ENCODE peak calls at places on chromosomes 7 and 10, in ten cellular contexts. One of them, this sample, is unnamed.

GRCh38 chr7:115838829-115839228 is 191.7 kb downstream of the TFEC start:
- DNase-seq in activated effector memory CD4-positive, alpha-beta T cell treated with Interleukin-2 at 50 U/mL for 16 hours: no peak
- DNase-seq in astrocyte of the spinal cord: peak
- DNase-seq in GM23338: no peak
- DNase-seq in SK-N-DZ: no peak
- DNase-seq in ELR: no peak
- DNase-seq in RCC 7860: no peak
- DNase-seq in GM04503: no peak
- DNase-seq in globus pallidus: no peak
- DNase-seq in COR-L47: no peak
- DNase-seq in this sample: no peak

GRCh38 chr10:62926407-62926806 is 110.2 kb upstream of the EGR2 start:
- DNase-seq in activated effector memory CD4-positive, alpha-beta T cell treated with Interleukin-2 at 50 U/mL for 16 hours: no peak
- DNase-seq in astrocyte of the spinal cord: no peak
- DNase-seq in GM23338: no peak
- DNase-seq in SK-N-DZ: no peak
- DNase-seq in ELR: no peak
- DNase-seq in RCC 7860: no peak
- DNase-seq in GM04503: no peak
- DNase-seq in globus pallidus: no peak
- DNase-seq in COR-L47: no peak
- DNase-seq in this sample: no peak

GRCh38 chr10:99532687-99533495 is at the start of gene NKX2-3:
- DNase-seq in activated effector memory CD4-positive, alpha-beta T cell treated with Interleukin-2 at 50 U/mL for 16 hours: no peak
- DNase-seq in astrocyte of the spinal cord: no peak
- DNase-seq in GM23338: peak
- DNase-seq in SK-N-DZ: peak
- DNase-seq in ELR: peak
- DNase-seq in RCC 7860: no peak
- DNase-seq in GM04503: no peak
- DNase-seq in globus pallidus: no peak
- DNase-seq in COR-L47: no peak
- DNase-seq in this sample: no peak

GRCh38 chr10:98252451-98252850 is 15.5 kb downstream of the LOXL4 start:
- DNase-seq in activated effector memory CD4-positive, alpha-beta T cell treated with Interleukin-2 at 50 U/mL for 16 hours: no peak
- DNase-seq in astrocyte of the spinal cord: no peak
- DNase-seq in GM23338: no peak
- DNase-seq in SK-N-DZ: no peak
- DNase-seq in ELR: no peak
- DNase-seq in RCC 7860: no peak
- DNase-seq in GM04503: no peak
- DNase-seq in globus pallidus: no peak
- DNase-seq in COR-L47: no peak
- DNase-seq in this sample: no peak

GRCh38 chr7:55074008-55074499 is 55.2 kb downstream of the EGFR start:
- DNase-seq in activated effector memory CD4-positive, alpha-beta T cell treated with Interleukin-2 at 50 U/mL for 16 hours: peak
- DNase-seq in astrocyte of the spinal cord: peak
- DNase-seq in GM23338: peak
- DNase-seq in SK-N-DZ: no peak
- DNase-seq in ELR: peak
- DNase-seq in RCC 7860: peak
- DNase-seq in GM04503: no peak
- DNase-seq in globus pallidus: no peak
- DNase-seq in COR-L47: peak
- DNase-seq in this sample: peak

GRCh38 chr7:139828880-139829653 is at the start of gene TBXAS1:
- DNase-seq in activated effector memory CD4-positive, alpha-beta T cell treated with Interleukin-2 at 50 U/mL for 16 hours: peak
- DNase-seq in astrocyte of the spinal cord: no peak
- DNase-seq in GM23338: no peak
- DNase-seq in SK-N-DZ: no peak
- DNase-seq in ELR: peak
- DNase-seq in RCC 7860: peak
- DNase-seq in GM04503: no peak
- DNase-seq in globus pallidus: peak
- DNase-seq in COR-L47: no peak
- DNase-seq in this sample: peak

GRCh38 chr10:12042409-12042796 is 206 bp downstream of the UPF2 start:
- DNase-seq in activated effector memory CD4-positive, alpha-beta T cell treated with Interleukin-2 at 50 U/mL for 16 hours: no peak
- DNase-seq in astrocyte of the spinal cord: no peak
- DNase-seq in GM23338: peak
- DNase-seq in SK-N-DZ: no peak
- DNase-seq in ELR: peak
- DNase-seq in RCC 7860: no peak
- DNase-seq in GM04503: no peak
- DNase-seq in globus pallidus: no peak
- DNase-seq in COR-L47: no peak
- DNase-seq in this sample: no peak

GRCh38 chr7:123410273-123410928 is 124.0 kb downstream of the IQUB start:
- DNase-seq in activated effector memory CD4-positive, alpha-beta T cell treated with Interleukin-2 at 50 U/mL for 16 hours: no peak
- DNase-seq in astrocyte of the spinal cord: peak
- DNase-seq in GM23338: no peak
- DNase-seq in SK-N-DZ: no peak
- DNase-seq in ELR: no peak
- DNase-seq in RCC 7860: peak
- DNase-seq in GM04503: no peak
- DNase-seq in globus pallidus: peak
- DNase-seq in COR-L47: no peak
- DNase-seq in this sample: peak

GRCh38 chr10:102678842-102679289 is 34.6 kb downstream of the TRIM8 start:
- DNase-seq in activated effector memory CD4-positive, alpha-beta T cell treated with Interleukin-2 at 50 U/mL for 16 hours: no peak
- DNase-seq in astrocyte of the spinal cord: peak
- DNase-seq in GM23338: peak
- DNase-seq in SK-N-DZ: peak
- DNase-seq in ELR: peak
- DNase-seq in RCC 7860: peak
- DNase-seq in GM04503: no peak
- DNase-seq in globus pallidus: peak
- DNase-seq in COR-L47: peak
- DNase-seq in this sample: no peak

GRCh38 chr7:127997226-127997922 is 33.9 kb downstream of the LRRC4 start:
- DNase-seq in activated effector memory CD4-positive, alpha-beta T cell treated with Interleukin-2 at 50 U/mL for 16 hours: no peak
- DNase-seq in astrocyte of the spinal cord: no peak
- DNase-seq in GM23338: peak
- DNase-seq in SK-N-DZ: no peak
- DNase-seq in ELR: no peak
- DNase-seq in RCC 7860: no peak
- DNase-seq in GM04503: no peak
- DNase-seq in globus pallidus: no peak
- DNase-seq in COR-L47: no peak
- DNase-seq in this sample: no peak

GRCh38 chr7:1210979-1211608 is 21.6 kb upstream of the UNCX start:
- DNase-seq in activated effector memory CD4-positive, alpha-beta T cell treated with Interleukin-2 at 50 U/mL for 16 hours: no peak
- DNase-seq in astrocyte of the spinal cord: no peak
- DNase-seq in GM23338: no peak
- DNase-seq in SK-N-DZ: no peak
- DNase-seq in ELR: no peak
- DNase-seq in RCC 7860: no peak
- DNase-seq in GM04503: no peak
- DNase-seq in globus pallidus: no peak
- DNase-seq in COR-L47: no peak
- DNase-seq in this sample: no peak

GRCh38 chr7:135558337-135558767 is 635 bp downstream of the NUP205 start:
- DNase-seq in activated effector memory CD4-positive, alpha-beta T cell treated with Interleukin-2 at 50 U/mL for 16 hours: peak
- DNase-seq in astrocyte of the spinal cord: peak
- DNase-seq in GM23338: peak
- DNase-seq in SK-N-DZ: peak
- DNase-seq in ELR: peak
- DNase-seq in RCC 7860: peak
- DNase-seq in GM04503: no peak
- DNase-seq in globus pallidus: peak
- DNase-seq in COR-L47: peak
- DNase-seq in this sample: no peak

GRCh38 chr10:29377333-29377961 is 88.6 kb downstream of the LYZL1 start:
- DNase-seq in activated effector memory CD4-positive, alpha-beta T cell treated with Interleukin-2 at 50 U/mL for 16 hours: no peak
- DNase-seq in astrocyte of the spinal cord: peak
- DNase-seq in GM23338: peak
- DNase-seq in SK-N-DZ: no peak
- DNase-seq in ELR: peak
- DNase-seq in RCC 7860: peak
- DNase-seq in GM04503: no peak
- DNase-seq in globus pallidus: no peak
- DNase-seq in COR-L47: no peak
- DNase-seq in this sample: no peak

GRCh38 chr7:93043393-93043985 is 74.3 kb downstream of the SAMD9 start:
- DNase-seq in activated effector memory CD4-positive, alpha-beta T cell treated with Interleukin-2 at 50 U/mL for 16 hours: no peak
- DNase-seq in astrocyte of the spinal cord: peak
- DNase-seq in GM23338: peak
- DNase-seq in SK-N-DZ: no peak
- DNase-seq in ELR: peak
- DNase-seq in RCC 7860: no peak
- DNase-seq in GM04503: peak
- DNase-seq in globus pallidus: no peak
- DNase-seq in COR-L47: no peak
- DNase-seq in this sample: peak

GRCh38 chr7:110142939-110143526 is 947.9 kb upstream of the LRRN3 start:
- DNase-seq in activated effector memory CD4-positive, alpha-beta T cell treated with Interleukin-2 at 50 U/mL for 16 hours: no peak
- DNase-seq in astrocyte of the spinal cord: no peak
- DNase-seq in GM23338: no peak
- DNase-seq in SK-N-DZ: peak
- DNase-seq in ELR: no peak
- DNase-seq in RCC 7860: no peak
- DNase-seq in GM04503: no peak
- DNase-seq in globus pallidus: no peak
- DNase-seq in COR-L47: no peak
- DNase-seq in this sample: no peak

GRCh38 chr7:98027342-98028033 is 37.5 kb upstream of the OCM2 start:
- DNase-seq in activated effector memory CD4-positive, alpha-beta T cell treated with Interleukin-2 at 50 U/mL for 16 hours: no peak
- DNase-seq in astrocyte of the spinal cord: no peak
- DNase-seq in GM23338: no peak
- DNase-seq in SK-N-DZ: no peak
- DNase-seq in ELR: no peak
- DNase-seq in RCC 7860: no peak
- DNase-seq in GM04503: no peak
- DNase-seq in globus pallidus: no peak
- DNase-seq in COR-L47: no peak
- DNase-seq in this sample: no peak

GRCh38 chr7:129363-130221 is 62.8 kb upstream of the FAM20C start:
- DNase-seq in activated effector memory CD4-positive, alpha-beta T cell treated with Interleukin-2 at 50 U/mL for 16 hours: no peak
- DNase-seq in astrocyte of the spinal cord: no peak
- DNase-seq in GM23338: no peak
- DNase-seq in SK-N-DZ: no peak
- DNase-seq in ELR: no peak
- DNase-seq in RCC 7860: no peak
- DNase-seq in GM04503: peak
- DNase-seq in globus pallidus: peak
- DNase-seq in COR-L47: no peak
- DNase-seq in this sample: no peak

GRCh38 chr7:81624021-81624630 is 145.7 kb downstream of the HGF start:
- DNase-seq in activated effector memory CD4-positive, alpha-beta T cell treated with Interleukin-2 at 50 U/mL for 16 hours: no peak
- DNase-seq in astrocyte of the spinal cord: peak
- DNase-seq in GM23338: no peak
- DNase-seq in SK-N-DZ: no peak
- DNase-seq in ELR: no peak
- DNase-seq in RCC 7860: no peak
- DNase-seq in GM04503: no peak
- DNase-seq in globus pallidus: no peak
- DNase-seq in COR-L47: no peak
- DNase-seq in this sample: no peak

GRCh38 chr7:105454058-105454739 is 65.5 kb upstream of the SRPK2 start:
- DNase-seq in activated effector memory CD4-positive, alpha-beta T cell treated with Interleukin-2 at 50 U/mL for 16 hours: no peak
- DNase-seq in astrocyte of the spinal cord: peak
- DNase-seq in GM23338: no peak
- DNase-seq in SK-N-DZ: no peak
- DNase-seq in ELR: peak
- DNase-seq in RCC 7860: no peak
- DNase-seq in GM04503: peak
- DNase-seq in globus pallidus: no peak
- DNase-seq in COR-L47: no peak
- DNase-seq in this sample: peak

GRCh38 chr10:103838095-103838395 is 17.3 kb downstream of the SH3PXD2A start:
- DNase-seq in activated effector memory CD4-positive, alpha-beta T cell treated with Interleukin-2 at 50 U/mL for 16 hours: no peak
- DNase-seq in astrocyte of the spinal cord: no peak
- DNase-seq in GM23338: no peak
- DNase-seq in SK-N-DZ: no peak
- DNase-seq in ELR: no peak
- DNase-seq in RCC 7860: no peak
- DNase-seq in GM04503: no peak
- DNase-seq in globus pallidus: no peak
- DNase-seq in COR-L47: no peak
- DNase-seq in this sample: no peak

GRCh38 chr7:157936976-157937375 is 600.2 kb downstream of the DNAJB6 start:
- DNase-seq in activated effector memory CD4-positive, alpha-beta T cell treated with Interleukin-2 at 50 U/mL for 16 hours: no peak
- DNase-seq in astrocyte of the spinal cord: no peak
- DNase-seq in GM23338: no peak
- DNase-seq in SK-N-DZ: no peak
- DNase-seq in ELR: no peak
- DNase-seq in RCC 7860: no peak
- DNase-seq in GM04503: no peak
- DNase-seq in globus pallidus: no peak
- DNase-seq in COR-L47: no peak
- DNase-seq in this sample: no peak

GRCh38 chr7:130426541-130426940 is 14.3 kb downstream of the CEP41 start:
- DNase-seq in activated effector memory CD4-positive, alpha-beta T cell treated with Interleukin-2 at 50 U/mL for 16 hours: no peak
- DNase-seq in astrocyte of the spinal cord: no peak
- DNase-seq in GM23338: no peak
- DNase-seq in SK-N-DZ: no peak
- DNase-seq in ELR: no peak
- DNase-seq in RCC 7860: no peak
- DNase-seq in GM04503: no peak
- DNase-seq in globus pallidus: no peak
- DNase-seq in COR-L47: no peak
- DNase-seq in this sample: no peak

GRCh38 chr10:112966191-112966855 is 16.3 kb downstream of the TCF7L2 start:
- DNase-seq in activated effector memory CD4-positive, alpha-beta T cell treated with Interleukin-2 at 50 U/mL for 16 hours: no peak
- DNase-seq in astrocyte of the spinal cord: no peak
- DNase-seq in GM23338: no peak
- DNase-seq in SK-N-DZ: peak
- DNase-seq in ELR: no peak
- DNase-seq in RCC 7860: no peak
- DNase-seq in GM04503: no peak
- DNase-seq in globus pallidus: no peak
- DNase-seq in COR-L47: no peak
- DNase-seq in this sample: no peak

GRCh38 chr7:41994046-41994745 is 242.8 kb downstream of the GLI3 start:
- DNase-seq in activated effector memory CD4-positive, alpha-beta T cell treated with Interleukin-2 at 50 U/mL for 16 hours: no peak
- DNase-seq in astrocyte of the spinal cord: no peak
- DNase-seq in GM23338: no peak
- DNase-seq in SK-N-DZ: no peak
- DNase-seq in ELR: no peak
- DNase-seq in RCC 7860: no peak
- DNase-seq in GM04503: no peak
- DNase-seq in globus pallidus: no peak
- DNase-seq in COR-L47: no peak
- DNase-seq in this sample: no peak

GRCh38 chr7:148191391-148192076 is 399.0 kb upstream of the C7orf33 start:
- DNase-seq in activated effector memory CD4-positive, alpha-beta T cell treated with Interleukin-2 at 50 U/mL for 16 hours: no peak
- DNase-seq in astrocyte of the spinal cord: no peak
- DNase-seq in GM23338: no peak
- DNase-seq in SK-N-DZ: no peak
- DNase-seq in ELR: no peak
- DNase-seq in RCC 7860: no peak
- DNase-seq in GM04503: no peak
- DNase-seq in globus pallidus: no peak
- DNase-seq in COR-L47: peak
- DNase-seq in this sample: no peak

GRCh38 chr10:77144664-77145063 is 492.9 kb downstream of the KCNMA1 start:
- DNase-seq in activated effector memory CD4-positive, alpha-beta T cell treated with Interleukin-2 at 50 U/mL for 16 hours: no peak
- DNase-seq in astrocyte of the spinal cord: no peak
- DNase-seq in GM23338: no peak
- DNase-seq in SK-N-DZ: no peak
- DNase-seq in ELR: no peak
- DNase-seq in RCC 7860: no peak
- DNase-seq in GM04503: no peak
- DNase-seq in globus pallidus: no peak
- DNase-seq in COR-L47: no peak
- DNase-seq in this sample: no peak

GRCh38 chr7:124072603-124073324 is 39.9 kb upstream of the TMEM229A start:
- DNase-seq in activated effector memory CD4-positive, alpha-beta T cell treated with Interleukin-2 at 50 U/mL for 16 hours: no peak
- DNase-seq in astrocyte of the spinal cord: peak
- DNase-seq in GM23338: no peak
- DNase-seq in SK-N-DZ: no peak
- DNase-seq in ELR: peak
- DNase-seq in RCC 7860: peak
- DNase-seq in GM04503: peak
- DNase-seq in globus pallidus: no peak
- DNase-seq in COR-L47: no peak
- DNase-seq in this sample: no peak

GRCh38 chr7:74569501-74570075 is 87.9 kb upstream of the GTF2I start:
- DNase-seq in activated effector memory CD4-positive, alpha-beta T cell treated with Interleukin-2 at 50 U/mL for 16 hours: peak
- DNase-seq in astrocyte of the spinal cord: no peak
- DNase-seq in GM23338: no peak
- DNase-seq in SK-N-DZ: peak
- DNase-seq in ELR: no peak
- DNase-seq in RCC 7860: no peak
- DNase-seq in GM04503: no peak
- DNase-seq in globus pallidus: no peak
- DNase-seq in COR-L47: no peak
- DNase-seq in this sample: no peak